ENCODE peak calls at places on chromosomes 7 and 10, in five cellular contexts. U is hepatocyte, Z is DND-41, T is PC-3, H is GM23248. V is an unnamed sample.

GRCh38 chr10:62843591-62843990 is 27.4 kb upstream of the EGR2 start:
- DNase-seq in U (no peak), Z (no peak), T (no peak), H (no peak), V (peak; percentile 43)

GRCh38 chr10:100567249-100567648 is 31.5 kb downstream of the HIF1AN start:
- DNase-seq in U (no peak), Z (no peak), T (no peak), H (peak; percentile 12), V (no peak)

GRCh38 chr10:131746241-131746711 is 154.5 kb upstream of the PPP2R2D start:
- DNase-seq in U (no peak), Z (no peak), T (no peak), H (no peak), V (no peak)

GRCh38 chr10:54284526-54285193 is 516.4 kb downstream of the PCDH15 start:
- DNase-seq in U (no peak), Z (no peak), T (peak; percentile 72), H (no peak), V (no peak)

GRCh38 chr10:100148353-100149211 is 37.2 kb downstream of the ERLIN1 start:
- DNase-seq in U (peak; percentile 24), Z (no peak), T (peak; percentile 91), H (peak; percentile 82), V (peak; percentile 11)

GRCh38 chr7:2760098-2760889 is 72.3 kb downstream of the AMZ1 start:
- DNase-seq in U (peak; percentile 76), Z (no peak), T (peak; percentile 62), H (peak; percentile 76), V (peak; percentile 15)

GRCh38 chr7:75971961-75972763 is 22.2 kb downstream of the TMEM120A start:
- DNase-seq in U (no peak), Z (no peak), T (no peak), H (peak; percentile 55), V (no peak)

GRCh38 chr7:1571261-1571650 is 1.4 kb upstream of the PSMG3 start:
- DNase-seq in U (peak; percentile 65), Z (no peak), T (peak; percentile 28), H (peak; percentile 91), V (no peak)

GRCh38 chr10:58919927-58920654 is 256.4 kb upstream of the PHYHIPL start:
- DNase-seq in U (no peak), Z (no peak), T (peak; percentile 95), H (peak; percentile 94), V (no peak)

GRCh38 chr10:5534880-5535856 is 10.4 kb downstream of the CALML3 start:
- DNase-seq in U (no peak), Z (no peak), T (no peak), H (peak; percentile 77), V (no peak)

GRCh38 chr10:79196470-79197461 is 128.0 kb downstream of the ZMIZ1 start:
- DNase-seq in U (peak; percentile 88), Z (peak; percentile 66), T (peak; percentile 100), H (peak; percentile 71), V (peak; percentile 76)

GRCh38 chr7:117272360-117272759 is 50.5 kb downstream of the WNT2 start:
- DNase-seq in U (no peak), Z (no peak), T (no peak), H (no peak), V (no peak)

GRCh38 chr10:87546221-87546620 is 41.5 kb downstream of the MINPP1 start:
- DNase-seq in U (no peak), Z (no peak), T (peak; percentile 6), H (peak; percentile 34), V (no peak)

GRCh38 chr7:25638042-25638441 is 409.8 kb upstream of the NPVF start:
- DNase-seq in U (peak; percentile 29), Z (no peak), T (no peak), H (no peak), V (no peak)

GRCh38 chr7:29883462-29884398 is 77.4 kb downstream of the WIPF3 start:
- DNase-seq in U (peak; percentile 21), Z (no peak), T (peak; percentile 50), H (no peak), V (no peak)

GRCh38 chr7:32039000-32039756 is 31.0 kb downstream of the PDE1C start:
- DNase-seq in U (peak; percentile 51), Z (no peak), T (no peak), H (no peak), V (no peak)

GRCh38 chr7:152894295-152895170 is 135.0 kb downstream of the ACTR3B start:
- DNase-seq in U (peak; percentile 72), Z (no peak), T (peak; percentile 29), H (peak; percentile 47), V (peak; percentile 38)

GRCh38 chr10:91541481-91541880 is 91.4 kb downstream of the PPP1R3C start:
- DNase-seq in U (no peak), Z (no peak), T (no peak), H (no peak), V (no peak)

GRCh38 chr10:68665841-68666240 is 55.2 kb upstream of the CCAR1 start:
- DNase-seq in U (no peak), Z (no peak), T (peak; percentile 58), H (peak; percentile 74), V (no peak)

GRCh38 chr7:150406311-150406564 is 27.1 kb downstream of the ZNF775 start:
- DNase-seq in U (no peak), Z (peak; percentile 63), T (no peak), H (no peak), V (peak; percentile 27)

GRCh38 chr7:13181221-13181620 is 493.8 kb downstream of the ARL4A start:
- DNase-seq in U (peak; percentile 8), Z (no peak), T (peak; percentile 74), H (no peak), V (no peak)

GRCh38 chr10:12902135-12902572 is 99.4 kb downstream of the CCDC3 start:
- DNase-seq in U (peak; percentile 79), Z (peak; percentile 68), T (peak; percentile 53), H (peak; percentile 64), V (peak; percentile 68)

GRCh38 chr7:133652547-133652946 is 399.7 kb downstream of the EXOC4 start:
- DNase-seq in U (no peak), Z (no peak), T (no peak), H (no peak), V (no peak)

GRCh38 chr10:70681731-70682005 is 9.4 kb downstream of the ADAMTS14 start:
- DNase-seq in U (no peak), Z (no peak), T (no peak), H (no peak), V (no peak)

GRCh38 chr10:70684841-70685457 is 12.6 kb downstream of the ADAMTS14 start:
- DNase-seq in U (no peak), Z (no peak), T (no peak), H (no peak), V (no peak)

GRCh38 chr10:70683601-70684329 is 11.5 kb downstream of the ADAMTS14 start:
- DNase-seq in U (no peak), Z (no peak), T (no peak), H (no peak), V (no peak)

GRCh38 chr10:70684374-70684773 is 12.1 kb downstream of the ADAMTS14 start:
- DNase-seq in U (no peak), Z (no peak), T (no peak), H (no peak), V (no peak)

DNA sequence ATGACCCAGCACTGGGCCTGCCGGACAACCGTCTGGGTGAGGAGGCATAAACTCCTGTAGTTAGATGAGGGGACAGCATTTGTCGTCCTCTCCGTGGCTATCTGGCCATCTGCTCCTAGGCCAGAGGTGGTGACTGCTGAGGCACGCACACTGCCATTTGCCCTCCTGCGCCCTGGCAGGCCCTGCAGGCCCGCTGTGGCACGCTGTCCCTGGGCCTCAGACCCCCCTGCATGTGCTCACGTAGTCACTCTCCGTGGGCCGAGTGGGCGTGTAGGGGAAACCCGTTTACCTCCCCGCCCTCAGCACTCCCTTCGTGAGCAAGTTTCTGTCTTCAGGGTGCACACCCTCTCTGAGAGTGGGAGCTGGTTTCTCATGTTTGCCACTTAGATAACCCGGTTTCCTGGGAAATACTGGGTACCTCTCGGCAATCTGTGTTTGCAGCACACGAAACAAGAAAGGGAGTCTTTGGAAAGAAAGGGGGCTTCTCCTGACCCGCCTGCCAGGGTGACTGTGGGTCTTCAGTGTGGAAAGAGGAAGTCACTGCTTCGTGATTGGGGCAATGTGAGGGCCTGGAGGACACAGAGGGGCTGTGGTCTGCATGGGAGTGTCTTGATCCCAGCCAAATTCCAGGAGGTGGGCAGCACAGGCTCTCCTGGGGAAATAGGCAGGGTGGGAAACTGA is 10.8 kb downstream of the ADAMTS14 start:
- DNase-seq in U (no peak), Z (no peak), T (no peak), H (no peak), V (no peak)
- H3K79me2 ChIP-seq in U (no peaks in the 10 kb centered on the region), Z (no peaks in the 10 kb centered on the region), T (no peaks in the 10 kb centered on the region), H (no peaks in the 10 kb centered on the region), V (no peaks in the 10 kb centered on the region)

GRCh38 chr10:77792155-77792554 is 134.4 kb downstream of the DLG5 start:
- DNase-seq in U (no peak), Z (no peak), T (no peak), H (no peak), V (no peak)

GRCh38 chr10:77789861-77790260 is 136.7 kb downstream of the DLG5 start:
- DNase-seq in U (no peak), Z (no peak), T (no peak), H (no peak), V (no peak)

GRCh38 chr10:77793831-77794230 is 132.7 kb downstream of the DLG5 start:
- DNase-seq in U (no peak), Z (no peak), T (no peak), H (no peak), V (no peak)

GRCh38 chr10:77789016-77789415 is 137.5 kb downstream of the DLG5 start:
- DNase-seq in U (no peak), Z (no peak), T (no peak), H (no peak), V (no peak)

DNA sequence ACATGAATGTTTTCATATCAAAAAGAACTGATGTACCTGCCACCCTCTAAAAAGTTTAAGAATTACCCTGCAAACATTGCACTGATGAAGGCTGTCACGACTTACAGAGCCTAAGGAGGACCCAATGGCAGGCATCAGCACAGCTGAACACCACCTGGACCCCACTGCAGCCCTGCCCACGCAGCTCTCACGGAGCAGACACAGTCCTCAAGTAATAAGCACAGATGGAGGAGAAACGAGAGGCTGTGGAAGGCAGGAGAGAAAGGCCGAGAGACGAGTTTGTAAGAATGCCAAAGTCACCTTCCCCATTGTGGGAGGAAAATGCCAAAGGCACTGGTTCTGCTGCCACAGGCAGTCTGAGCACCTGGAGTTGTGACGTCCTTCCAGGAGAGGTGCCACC is 135.0 kb downstream of the DLG5 start:
- DNase-seq in U (no peak), Z (no peak), T (no peak), H (no peak), V (no peak)
- H3K36me3 ChIP-seq in U (no peaks in the 10 kb centered on the region), Z (peaks cover 49% of the 10 kb centered on the region), T (peaks cover 65% of the 10 kb centered on the region), H (peaks cover 8% of the 10 kb centered on the region), V (no peaks in the 10 kb centered on the region)

DNA sequence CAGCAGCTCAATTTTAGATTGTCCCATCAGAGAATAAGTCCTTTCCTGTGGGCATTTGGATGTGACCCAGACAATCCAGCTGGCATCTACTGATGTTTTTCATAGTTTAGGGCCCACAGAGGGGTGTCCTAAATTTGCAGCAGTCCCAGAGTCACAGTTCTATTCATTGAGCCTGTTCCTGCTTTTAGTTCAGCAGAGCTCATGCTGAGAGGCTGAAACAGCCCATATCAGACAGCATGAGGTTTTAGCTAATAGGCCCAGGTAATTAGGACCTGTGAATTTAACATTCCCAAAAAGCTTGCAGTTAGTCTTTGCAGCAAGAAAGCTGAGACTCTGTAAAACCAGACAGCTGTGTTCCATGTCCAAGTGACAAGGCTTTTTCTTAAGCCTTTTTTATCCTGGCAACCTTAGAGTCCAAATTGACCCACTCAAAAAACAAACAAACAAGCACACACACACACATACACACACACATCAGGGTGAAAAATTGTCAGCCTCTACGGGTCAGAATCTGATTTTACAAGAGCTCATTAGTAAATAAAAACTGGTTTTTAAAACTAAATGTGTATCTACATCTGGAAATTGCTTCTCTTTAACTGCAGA is 33.8 kb downstream of the ANKIB1 start:
- DNase-seq in U (no peak), Z (no peak), T (no peak), H (no peak), V (no peak)
- H3K79me2 ChIP-seq in U (peaks cover 82% of the 10 kb centered on the region), Z (peaks cover 38% of the 10 kb centered on the region), T (peaks cover 58% of the 10 kb centered on the region), H (peaks cover 100% of the 10 kb centered on the region), V (peaks cover 55% of the 10 kb centered on the region)

GRCh38 chr7:149362696-149363095 is 98.2 kb downstream of the ZNF777 start:
- DNase-seq in U (no peak), Z (no peak), T (no peak), H (no peak), V (no peak)
- H3K36me3 ChIP-seq in U (no peaks in the 10 kb centered on the region), Z (no peaks in the 10 kb centered on the region), T (no peaks in the 10 kb centered on the region), H (no peaks in the 10 kb centered on the region), V (no peaks in the 10 kb centered on the region)